ENCODE peak calls at places on chromosomes 13 and 19, in nine cellular contexts. One of them, this sample, is unnamed.

GRCh38 chr19:55384576-55385235 is 614 bp upstream of the TMEM238 start:
- DNase-seq in kidney epithelial cell: no peak
- DNase-seq in body of pancreas: peak; percentile 25
- DNase-seq in endothelial cell: no peak
- DNase-seq in AG10803: no peak
- DNase-seq in HCT116: no peak
- DNase-seq in AG09319: no peak
- DNase-seq in heart right ventricle: peak; percentile 32
- DNase-seq in foreskin fibroblast: no peak
- DNase-seq in this sample: no peak

GRCh38 chr19:11142528-11143171 is 12.9 kb downstream of the SPC24 start:
- DNase-seq in kidney epithelial cell: peak; percentile 68
- DNase-seq in body of pancreas: peak; percentile 86
- DNase-seq in endothelial cell: peak; percentile 71
- DNase-seq in AG10803: peak; percentile 92
- DNase-seq in HCT116: peak; percentile 79
- DNase-seq in AG09319: peak; percentile 90
- DNase-seq in heart right ventricle: peak; percentile 95
- DNase-seq in foreskin fibroblast: peak; percentile 96
- DNase-seq in this sample: peak; percentile 93

GRCh38 chr13:114026128-114026880 is 52.4 kb upstream of the C13orf46 start:
- DNase-seq in kidney epithelial cell: no peak
- DNase-seq in body of pancreas: no peak
- DNase-seq in endothelial cell: no peak
- DNase-seq in AG10803: no peak
- DNase-seq in HCT116: no peak
- DNase-seq in AG09319: no peak
- DNase-seq in heart right ventricle: peak; percentile 10
- DNase-seq in foreskin fibroblast: no peak
- DNase-seq in this sample: no peak

GRCh38 chr13:24540236-24541126 is 27.9 kb upstream of the PARP4 start:
- DNase-seq in kidney epithelial cell: no peak
- DNase-seq in body of pancreas: no peak
- DNase-seq in endothelial cell: peak; percentile 80
- DNase-seq in AG10803: no peak
- DNase-seq in HCT116: no peak
- DNase-seq in AG09319: no peak
- DNase-seq in heart right ventricle: no peak
- DNase-seq in foreskin fibroblast: no peak
- DNase-seq in this sample: no peak

GRCh38 chr19:53102701-53103140 is 501 bp downstream of the ZNF160 start:
- DNase-seq in kidney epithelial cell: no peak
- DNase-seq in body of pancreas: peak; percentile 11
- DNase-seq in endothelial cell: peak; percentile 45
- DNase-seq in AG10803: peak; percentile 53
- DNase-seq in HCT116: no peak
- DNase-seq in AG09319: no peak
- DNase-seq in heart right ventricle: peak; percentile 50
- DNase-seq in foreskin fibroblast: peak; percentile 40
- DNase-seq in this sample: peak; percentile 39

GRCh38 chr13:112140366-112140765 is 73.4 kb downstream of the SOX1 start:
- DNase-seq in kidney epithelial cell: no peak
- DNase-seq in body of pancreas: no peak
- DNase-seq in endothelial cell: no peak
- DNase-seq in AG10803: no peak
- DNase-seq in HCT116: no peak
- DNase-seq in AG09319: no peak
- DNase-seq in heart right ventricle: no peak
- DNase-seq in foreskin fibroblast: no peak
- DNase-seq in this sample: no peak

GRCh38 chr13:20495087-20496023 is 30.3 kb downstream of the CRYL1 start:
- DNase-seq in kidney epithelial cell: no peak
- DNase-seq in body of pancreas: peak; percentile 76
- DNase-seq in endothelial cell: peak; percentile 61
- DNase-seq in AG10803: peak; percentile 69
- DNase-seq in HCT116: peak; percentile 50
- DNase-seq in AG09319: peak; percentile 41
- DNase-seq in heart right ventricle: no peak
- DNase-seq in foreskin fibroblast: peak; percentile 56
- DNase-seq in this sample: peak; percentile 68

GRCh38 chr19:46080561-46080960 is 39.8 kb upstream of the IGFL4 start:
- DNase-seq in kidney epithelial cell: peak; percentile 68
- DNase-seq in body of pancreas: peak; percentile 9
- DNase-seq in endothelial cell: no peak
- DNase-seq in AG10803: peak; percentile 92
- DNase-seq in HCT116: no peak
- DNase-seq in AG09319: no peak
- DNase-seq in heart right ventricle: no peak
- DNase-seq in foreskin fibroblast: peak; percentile 46
- DNase-seq in this sample: peak; percentile 82

GRCh38 chr19:35975608-35976214 is 19.3 kb upstream of the SDHAF1 start:
- DNase-seq in kidney epithelial cell: no peak
- DNase-seq in body of pancreas: no peak
- DNase-seq in endothelial cell: peak; percentile 57
- DNase-seq in AG10803: no peak
- DNase-seq in HCT116: no peak
- DNase-seq in AG09319: no peak
- DNase-seq in heart right ventricle: no peak
- DNase-seq in foreskin fibroblast: no peak
- DNase-seq in this sample: no peak

GRCh38 chr13:30727491-30728350 is 7.6 kb upstream of the ALOX5AP start:
- DNase-seq in kidney epithelial cell: no peak
- DNase-seq in body of pancreas: no peak
- DNase-seq in endothelial cell: no peak
- DNase-seq in AG10803: no peak
- DNase-seq in HCT116: no peak
- DNase-seq in AG09319: no peak
- DNase-seq in heart right ventricle: no peak
- DNase-seq in foreskin fibroblast: no peak
- DNase-seq in this sample: no peak

GRCh38 chr13:37074703-37075102 is 15.2 kb upstream of the SUPT20H start:
- DNase-seq in kidney epithelial cell: peak; percentile 7
- DNase-seq in body of pancreas: no peak
- DNase-seq in endothelial cell: no peak
- DNase-seq in AG10803: peak; percentile 59
- DNase-seq in HCT116: peak; percentile 8
- DNase-seq in AG09319: no peak
- DNase-seq in heart right ventricle: no peak
- DNase-seq in foreskin fibroblast: no peak
- DNase-seq in this sample: peak; percentile 41

GRCh38 chr13:40563350-40564125 is 102.9 kb downstream of the FOXO1 start:
- DNase-seq in kidney epithelial cell: no peak
- DNase-seq in body of pancreas: no peak
- DNase-seq in endothelial cell: no peak
- DNase-seq in AG10803: no peak
- DNase-seq in HCT116: no peak
- DNase-seq in AG09319: no peak
- DNase-seq in heart right ventricle: no peak
- DNase-seq in foreskin fibroblast: no peak
- DNase-seq in this sample: no peak

GRCh38 chr13:36910545-36910944 is 9.5 kb downstream of the SMAD9 start:
- DNase-seq in kidney epithelial cell: no peak
- DNase-seq in body of pancreas: no peak
- DNase-seq in endothelial cell: no peak
- DNase-seq in AG10803: no peak
- DNase-seq in HCT116: no peak
- DNase-seq in AG09319: no peak
- DNase-seq in heart right ventricle: no peak
- DNase-seq in foreskin fibroblast: no peak
- DNase-seq in this sample: no peak

GRCh38 chr19:56312787-56313343 is 1.8 kb downstream of the ZSCAN5A start:
- DNase-seq in kidney epithelial cell: no peak
- DNase-seq in body of pancreas: no peak
- DNase-seq in endothelial cell: no peak
- DNase-seq in AG10803: no peak
- DNase-seq in HCT116: no peak
- DNase-seq in AG09319: no peak
- DNase-seq in heart right ventricle: no peak
- DNase-seq in foreskin fibroblast: no peak
- DNase-seq in this sample: no peak

GRCh38 chr19:9940778-9941177 is 4.5 kb upstream of the OLFM2 start:
- DNase-seq in kidney epithelial cell: no peak
- DNase-seq in body of pancreas: no peak
- DNase-seq in endothelial cell: no peak
- DNase-seq in AG10803: peak; percentile 46
- DNase-seq in HCT116: no peak
- DNase-seq in AG09319: no peak
- DNase-seq in heart right ventricle: no peak
- DNase-seq in foreskin fibroblast: peak; percentile 53
- DNase-seq in this sample: peak; percentile 62

GRCh38 chr13:22837980-22838615 is 342.7 kb upstream of the SGCG start:
- DNase-seq in kidney epithelial cell: no peak
- DNase-seq in body of pancreas: no peak
- DNase-seq in endothelial cell: no peak
- DNase-seq in AG10803: no peak
- DNase-seq in HCT116: no peak
- DNase-seq in AG09319: no peak
- DNase-seq in heart right ventricle: peak; percentile 15
- DNase-seq in foreskin fibroblast: no peak
- DNase-seq in this sample: no peak

GRCh38 chr13:74040200-74040599 is 94.0 kb downstream of the KLF12 start:
- DNase-seq in kidney epithelial cell: no peak
- DNase-seq in body of pancreas: peak; percentile 16
- DNase-seq in endothelial cell: peak; percentile 76
- DNase-seq in AG10803: no peak
- DNase-seq in HCT116: peak; percentile 49
- DNase-seq in AG09319: no peak
- DNase-seq in heart right ventricle: peak; percentile 33
- DNase-seq in foreskin fibroblast: no peak
- DNase-seq in this sample: no peak

GRCh38 chr13:91667486-91667885 is 269.1 kb downstream of the GPC5 start:
- DNase-seq in kidney epithelial cell: no peak
- DNase-seq in body of pancreas: no peak
- DNase-seq in endothelial cell: no peak
- DNase-seq in AG10803: no peak
- DNase-seq in HCT116: no peak
- DNase-seq in AG09319: no peak
- DNase-seq in heart right ventricle: no peak
- DNase-seq in foreskin fibroblast: no peak
- DNase-seq in this sample: no peak

GRCh38 chr13:36067619-36068456 is 63.3 kb downstream of the DCLK1 start:
- DNase-seq in kidney epithelial cell: no peak
- DNase-seq in body of pancreas: no peak
- DNase-seq in endothelial cell: no peak
- DNase-seq in AG10803: no peak
- DNase-seq in HCT116: no peak
- DNase-seq in AG09319: no peak
- DNase-seq in heart right ventricle: no peak
- DNase-seq in foreskin fibroblast: no peak
- DNase-seq in this sample: no peak

GRCh38 chr13:113495494-113496251 is 5.2 kb upstream of the DCUN1D2 start:
- DNase-seq in kidney epithelial cell: no peak
- DNase-seq in body of pancreas: no peak
- DNase-seq in endothelial cell: peak; percentile 22
- DNase-seq in AG10803: no peak
- DNase-seq in HCT116: no peak
- DNase-seq in AG09319: no peak
- DNase-seq in heart right ventricle: no peak
- DNase-seq in foreskin fibroblast: no peak
- DNase-seq in this sample: no peak

DNA sequence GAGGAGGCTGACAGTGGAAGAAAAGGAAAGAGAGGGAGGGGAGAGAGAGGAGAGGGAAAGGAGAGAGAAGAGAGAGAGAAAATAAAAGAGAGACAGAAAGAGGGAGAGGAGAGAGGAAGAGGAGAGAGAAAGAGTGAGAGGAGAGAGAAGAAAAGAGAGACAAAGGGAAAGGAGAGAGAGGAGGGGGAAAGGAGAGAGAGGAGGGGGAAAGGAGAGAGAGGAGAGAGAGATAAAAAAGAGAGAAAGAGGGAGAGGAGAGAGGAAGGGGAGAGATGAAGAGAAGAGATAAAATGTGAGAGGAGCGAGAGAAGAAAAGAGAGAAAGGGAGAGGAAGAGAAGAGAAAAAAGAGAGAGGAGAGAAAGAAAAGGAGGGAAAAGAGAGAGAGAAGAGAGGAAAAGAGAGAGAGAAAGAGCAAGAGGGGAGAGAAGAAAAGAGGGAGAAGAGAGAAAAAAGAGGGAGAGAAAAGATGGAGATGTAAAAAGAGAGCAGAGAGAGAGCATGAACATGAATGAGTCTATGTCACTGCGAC is 262.2 kb upstream of the TSHZ3 start:
- DNase-seq in kidney epithelial cell: no peak
- DNase-seq in body of pancreas: no peak
- DNase-seq in endothelial cell: no peak
- DNase-seq in AG10803: no peak
- DNase-seq in HCT116: no peak
- DNase-seq in AG09319: no peak
- DNase-seq in heart right ventricle: no peak
- DNase-seq in foreskin fibroblast: no peak
- DNase-seq in this sample: no peak
- TF ChIP-seq CTCF in kidney epithelial cell: no peak
- TF ChIP-seq CTCF in body of pancreas: no peak
- TF ChIP-seq CTCF in endothelial cell: no peak
- TF ChIP-seq CTCF in AG10803: no peak
- TF ChIP-seq CTCF in HCT116: no peak
- TF ChIP-seq CTCF in AG09319: no peak
- TF ChIP-seq CTCF in heart right ventricle: no peak
- TF ChIP-seq CTCF in foreskin fibroblast: no peak
- TF ChIP-seq CTCF in this sample: no peak

GRCh38 chr19:798415-799075 is 1.3 kb downstream of the PTBP1 start:
- DNase-seq in kidney epithelial cell: no peak
- DNase-seq in body of pancreas: peak; percentile 64
- DNase-seq in endothelial cell: no peak
- DNase-seq in AG10803: no peak
- DNase-seq in HCT116: no peak
- DNase-seq in AG09319: no peak
- DNase-seq in heart right ventricle: no peak
- DNase-seq in foreskin fibroblast: no peak
- DNase-seq in this sample: no peak
- TF ChIP-seq CTCF in kidney epithelial cell: no peak
- TF ChIP-seq CTCF in body of pancreas: no peak
- TF ChIP-seq CTCF in endothelial cell: no peak
- TF ChIP-seq CTCF in AG10803: no peak
- TF ChIP-seq CTCF in HCT116: no peak
- TF ChIP-seq CTCF in AG09319: no peak
- TF ChIP-seq CTCF in heart right ventricle: no peak
- TF ChIP-seq CTCF in foreskin fibroblast: no peak
- TF ChIP-seq CTCF in this sample: no peak

DNA sequence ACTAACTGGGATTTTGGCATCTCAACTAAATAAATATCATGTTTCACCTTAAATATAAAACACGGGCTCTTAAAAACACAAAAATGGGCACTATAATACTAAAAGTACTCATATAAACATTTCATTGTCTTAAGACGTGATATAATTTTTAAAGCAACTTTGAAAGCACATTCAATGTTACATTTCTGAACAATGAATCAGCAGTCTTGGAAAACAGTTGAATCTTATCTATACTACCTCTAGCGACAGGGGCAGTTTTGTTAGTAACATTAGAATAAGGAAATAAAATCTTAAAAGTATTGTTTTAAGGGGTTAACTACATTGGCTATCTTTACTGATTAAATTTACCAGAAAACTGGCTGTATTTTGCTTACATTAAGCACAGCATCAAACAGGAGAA is 156.9 kb downstream of the UGGT2 start:
- DNase-seq in kidney epithelial cell: no peak
- DNase-seq in body of pancreas: no peak
- DNase-seq in endothelial cell: no peak
- DNase-seq in AG10803: no peak
- DNase-seq in HCT116: no peak
- DNase-seq in AG09319: no peak
- DNase-seq in heart right ventricle: no peak
- DNase-seq in foreskin fibroblast: no peak
- DNase-seq in this sample: peak; percentile 1
- TF ChIP-seq CTCF in kidney epithelial cell: no peak
- TF ChIP-seq CTCF in body of pancreas: no peak
- TF ChIP-seq CTCF in endothelial cell: no peak
- TF ChIP-seq CTCF in AG10803: no peak
- TF ChIP-seq CTCF in HCT116: no peak
- TF ChIP-seq CTCF in AG09319: no peak
- TF ChIP-seq CTCF in heart right ventricle: no peak
- TF ChIP-seq CTCF in foreskin fibroblast: no peak
- TF ChIP-seq CTCF in this sample: no peak

GRCh38 chr13:96229356-96229755 is 139.4 kb downstream of the HS6ST3 start:
- DNase-seq in kidney epithelial cell: no peak
- DNase-seq in body of pancreas: no peak
- DNase-seq in endothelial cell: peak; percentile 18
- DNase-seq in AG10803: no peak
- DNase-seq in HCT116: peak; percentile 48
- DNase-seq in AG09319: no peak
- DNase-seq in heart right ventricle: no peak
- DNase-seq in foreskin fibroblast: no peak
- DNase-seq in this sample: no peak
- TF ChIP-seq CTCF in kidney epithelial cell: peak; percentile 41
- TF ChIP-seq CTCF in body of pancreas: peak; percentile 27
- TF ChIP-seq CTCF in endothelial cell: peak; percentile 57
- TF ChIP-seq CTCF in AG10803: peak; percentile 38
- TF ChIP-seq CTCF in HCT116: no peak
- TF ChIP-seq CTCF in AG09319: no peak
- TF ChIP-seq CTCF in heart right ventricle: peak; percentile 35
- TF ChIP-seq CTCF in foreskin fibroblast: peak; percentile 4
- TF ChIP-seq CTCF in this sample: peak; percentile 28